ENCODE peak calls at places on chromosomes 11 and 22, in eight cellular contexts. R is stomach, P is ovary, H is NB4, W is A549, J is body of pancreas, K is IMR-90, Y is GM12878. Q is an unnamed sample.

GRCh38 chr11:113104390-113105251 is 143.4 kb downstream of the NCAM1 start:
- DNase-seq in J (no peak), K (no peak), W (no peak), H (no peak), Y (no peak), R (no peak), P (no peak), Q (no peak)

GRCh38 chr11:12693485-12694181 is 19.4 kb downstream of the TEAD1 start:
- DNase-seq in K (peak), R (peak), P (peak), J (peak), Y (no peak), H (peak), W (peak), Q (peak)

GRCh38 chr22:50674127-50674493 is 1.5 kb downstream of the SHANK3 start:
- DNase-seq in R (no peak), K (no peak), W (no peak), Y (no peak), H (no peak), J (no peak), P (no peak), Q (no peak)

GRCh38 chr11:33551051-33551450 is 149.6 kb downstream of the C11orf91 start:
- DNase-seq in R (no peak), J (no peak), K (peak), H (no peak), W (no peak), P (no peak), Y (no peak), Q (no peak)

GRCh38 chr11:113596658-113597057 is 109.5 kb downstream of the TMPRSS5 start:
- DNase-seq in P (no peak), Y (no peak), J (no peak), K (no peak), W (no peak), H (no peak), R (no peak), Q (no peak)

GRCh38 chr11:92531051-92531747 is 306.6 kb downstream of the FAT3 start:
- DNase-seq in P (no peak), R (no peak), Y (no peak), J (no peak), H (no peak), W (no peak), K (no peak), Q (no peak)

GRCh38 chr22:20218320-20218872 is 49.7 kb downstream of the RTN4R start:
- DNase-seq in P (no peak), W (no peak), K (no peak), H (no peak), R (no peak), Y (no peak), J (no peak), Q (no peak)

GRCh38 chr11:62443390-62444201 is 24.8 kb downstream of the SCGB1A1 start:
- DNase-seq in K (no peak), J (no peak), Y (no peak), H (no peak), W (no peak), P (no peak), R (no peak), Q (no peak)

GRCh38 chr22:45680932-45681700 is 9.5 kb downstream of the ATXN10 start:
- DNase-seq in Y (no peak), W (no peak), J (no peak), P (no peak), R (no peak), H (no peak), K (peak), Q (no peak)

GRCh38 chr22:43892183-43892894 is 526 bp upstream of the PNPLA5 start:
- DNase-seq in W (no peak), P (no peak), R (no peak), J (no peak), K (no peak), H (no peak), Y (no peak), Q (no peak)

GRCh38 chr22:22752556-22753477 is 108.4 kb downstream of the GGTLC2 start:
- DNase-seq in P (no peak), Y (no peak), H (peak), J (peak), K (peak), W (no peak), R (no peak), Q (no peak)

GRCh38 chr11:132941024-132941646 is 591.2 kb downstream of the OPCML start:
- DNase-seq in J (peak), W (no peak), K (peak), H (peak), P (no peak), Y (no peak), R (no peak), Q (no peak)

GRCh38 chr11:114281388-114281956 is 14.7 kb upstream of the NNMT start:
- DNase-seq in H (no peak), K (no peak), W (no peak), J (no peak), Y (no peak), R (no peak), P (no peak), Q (no peak)

GRCh38 chr11:38006466-38006865 is 1408.4 kb upstream of the RAG2 start:
- DNase-seq in R (no peak), K (no peak), Y (no peak), H (no peak), P (no peak), W (no peak), J (no peak), Q (no peak)

GRCh38 chr22:27461470-27461869 is 340.1 kb downstream of the MN1 start:
- DNase-seq in R (no peak), H (no peak), K (peak), J (no peak), Y (no peak), P (no peak), W (peak), Q (no peak)

GRCh38 chr11:31240340-31240904 is 129.1 kb downstream of the DCDC1 start:
- DNase-seq in R (no peak), J (peak), P (no peak), W (peak), Y (no peak), K (peak), H (peak), Q (no peak)

GRCh38 chr11:72439455-72439854 is 5.1 kb upstream of the CLPB start:
- DNase-seq in K (peak), W (no peak), Y (no peak), H (peak), P (no peak), R (no peak), J (no peak), Q (no peak)

GRCh38 chr11:27485930-27486773 is 13.6 kb upstream of the LGR4 start:
- DNase-seq in Y (no peak), K (peak), R (no peak), H (peak), W (no peak), J (peak), P (no peak), Q (no peak)

GRCh38 chr11:28836285-28837081 is 728.3 kb downstream of the METTL15 start:
- DNase-seq in P (no peak), K (peak), W (peak), J (no peak), H (no peak), Y (no peak), R (no peak), Q (no peak)

GRCh38 chr11:83257638-83258229 is 28.4 kb downstream of the CCDC90B start:
- DNase-seq in P (peak), W (no peak), J (no peak), H (no peak), K (peak), Y (no peak), R (no peak), Q (no peak)

DNA sequence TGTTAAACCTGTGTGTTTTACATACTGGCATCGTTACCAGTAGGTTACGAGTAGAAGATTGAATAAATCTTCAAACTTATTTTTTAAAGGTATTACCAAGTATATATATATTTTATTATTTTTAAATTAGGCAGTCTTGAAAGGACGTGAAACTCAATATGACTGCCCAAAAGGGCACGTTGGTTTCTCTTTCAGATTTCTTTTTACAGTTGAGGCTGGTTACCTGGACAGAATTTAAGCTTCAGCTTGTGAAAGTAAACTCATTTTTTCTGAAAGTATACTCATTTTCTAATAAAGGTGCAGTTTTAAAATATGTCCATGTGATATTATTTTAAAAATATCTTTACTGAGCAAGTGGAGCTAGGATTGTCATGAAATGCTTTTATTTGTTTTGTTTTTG is 1.7 kb downstream of the FBXO7 start:
- DNase-seq in Y (no peak), P (no peak), R (no peak), J (no peak), K (no peak), W (no peak), H (no peak), Q (no peak)
- H3K4me3 ChIP-seq in Y (peak), P (peak), R (peak), J (no peak), K (no peak), W (peak), H (peak), Q (peak)

GRCh38 chr11:66126808-66127555 is 56.9 kb downstream of the PACS1 start:
- DNase-seq in R (peak), Y (no peak), H (peak), P (peak), W (no peak), K (peak), J (peak), Q (no peak)

GRCh38 chr11:66133216-66133775 is 63.2 kb downstream of the PACS1 start:
- DNase-seq in H (no peak), K (no peak), P (no peak), W (no peak), Y (no peak), J (no peak), R (no peak), Q (no peak)

GRCh38 chr11:66136752-66137123 is 66.7 kb downstream of the PACS1 start:
- DNase-seq in K (peak), W (peak), J (peak), P (no peak), R (no peak), H (peak), Y (no peak), Q (no peak)

GRCh38 chr11:66130978-66131377 is 60.9 kb downstream of the PACS1 start:
- DNase-seq in K (no peak), H (no peak), J (no peak), Y (no peak), W (no peak), R (no peak), P (no peak), Q (no peak)

DNA sequence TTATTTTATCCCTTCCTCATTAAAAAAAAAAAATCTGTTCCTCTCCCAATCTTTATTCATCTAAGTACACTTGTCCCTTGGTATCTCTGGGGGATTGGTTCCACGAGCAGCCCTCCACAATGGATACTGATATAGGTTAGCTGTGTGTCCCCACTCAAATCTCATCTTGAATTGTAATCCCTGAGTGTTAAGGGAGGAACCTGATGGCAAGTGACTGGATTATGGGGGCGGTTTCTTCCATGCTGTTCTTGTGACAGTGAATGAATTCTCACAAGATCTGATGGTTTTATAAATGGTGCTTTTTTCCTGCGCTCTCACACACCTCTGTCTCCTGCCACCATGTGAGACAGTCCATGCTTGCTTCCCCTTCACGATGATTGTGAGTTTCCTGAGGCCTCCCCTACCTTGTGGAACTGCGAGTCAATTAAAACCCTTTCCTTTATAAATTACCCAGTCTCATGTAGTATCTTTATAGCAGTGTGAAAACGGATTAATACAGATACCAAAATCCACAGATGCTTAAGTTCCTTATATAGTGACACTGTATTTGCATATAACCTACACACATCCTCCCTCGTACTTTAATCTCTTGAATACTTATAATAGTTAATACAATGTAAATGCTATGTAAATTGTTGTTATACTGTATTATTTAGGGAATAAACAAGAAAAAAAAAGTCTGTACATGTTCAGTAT is 62.0 kb downstream of the PACS1 start:
- DNase-seq in K (no peak), Y (no peak), P (no peak), H (no peak), R (no peak), W (no peak), J (no peak), Q (no peak)
- TF ChIP-seq POLR2A in K (no peak), Y (peak), P (no peak), H (no peak), R (no peak), W (no peak), J (no peak), Q (no peak)

GRCh38 chr11:117950320-117950719 is 21.1 kb upstream of the TMPRSS13 start:
- DNase-seq in J (no peak), H (peak), P (no peak), K (no peak), Y (no peak), W (no peak), R (no peak), Q (no peak)
- TF ChIP-seq CTCF in J (no peak), H (peak), P (no peak), K (no peak), Y (peak), W (no peak), R (no peak), Q (peak)

DNA sequence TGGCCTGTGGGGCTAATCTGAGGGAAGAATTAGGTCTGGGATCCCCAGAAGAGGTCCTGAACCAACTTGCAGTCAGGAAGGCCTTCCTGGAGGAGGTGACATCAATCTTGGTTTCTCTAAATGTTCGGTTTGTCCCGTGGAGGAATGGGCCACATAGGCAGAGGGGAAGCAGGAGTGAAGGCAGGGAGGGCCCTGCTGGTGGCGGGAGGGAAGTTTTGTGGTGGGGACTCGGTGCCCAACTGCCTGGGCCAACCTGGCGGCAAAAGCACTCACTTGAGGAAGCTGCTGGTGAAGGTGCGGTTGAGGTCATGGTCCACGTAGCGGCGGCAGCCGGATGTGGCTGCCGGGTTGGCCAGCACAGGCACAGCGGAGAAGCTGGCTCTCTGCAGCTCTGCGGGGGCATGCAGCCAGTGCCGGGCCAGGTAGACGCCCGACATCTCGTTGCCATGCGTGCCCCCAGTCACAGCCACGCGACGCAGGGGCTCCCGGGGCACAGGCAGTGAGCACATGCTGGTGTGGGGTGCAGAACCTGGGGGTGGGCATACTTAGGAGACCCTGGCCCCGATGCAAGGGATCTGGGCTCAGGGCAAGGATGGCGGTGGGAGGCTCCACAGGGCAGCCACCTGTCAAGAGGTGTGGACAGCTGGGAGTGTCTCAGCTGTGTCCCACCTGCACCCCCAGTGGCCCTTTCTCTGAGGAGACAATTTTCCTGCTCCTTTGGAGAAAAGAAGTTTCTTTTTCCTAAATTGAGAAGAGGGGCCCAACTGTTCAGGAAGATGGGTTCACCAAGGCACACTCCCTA is 3.8 kb downstream of the ACY3 start:
- DNase-seq in K (no peak), P (no peak), J (peak), R (no peak), H (peak), W (no peak), Y (peak), Q (no peak)
- H3K4me3 ChIP-seq in K (no peak), P (no peak), J (no peak), R (no peak), H (no peak), W (no peak), Y (no peak), Q (no peak)

GRCh38 chr11:118572075-118572913 is at the start of gene ARCN1:
- DNase-seq in K (peak), Y (peak), P (peak), R (peak), J (peak), W (peak), H (peak), Q (peak)
- TF ChIP-seq POLR2A in K (peak), Y (peak), P (peak), R (no peak), J (peak), W (peak), H (peak), Q (peak)

DNA sequence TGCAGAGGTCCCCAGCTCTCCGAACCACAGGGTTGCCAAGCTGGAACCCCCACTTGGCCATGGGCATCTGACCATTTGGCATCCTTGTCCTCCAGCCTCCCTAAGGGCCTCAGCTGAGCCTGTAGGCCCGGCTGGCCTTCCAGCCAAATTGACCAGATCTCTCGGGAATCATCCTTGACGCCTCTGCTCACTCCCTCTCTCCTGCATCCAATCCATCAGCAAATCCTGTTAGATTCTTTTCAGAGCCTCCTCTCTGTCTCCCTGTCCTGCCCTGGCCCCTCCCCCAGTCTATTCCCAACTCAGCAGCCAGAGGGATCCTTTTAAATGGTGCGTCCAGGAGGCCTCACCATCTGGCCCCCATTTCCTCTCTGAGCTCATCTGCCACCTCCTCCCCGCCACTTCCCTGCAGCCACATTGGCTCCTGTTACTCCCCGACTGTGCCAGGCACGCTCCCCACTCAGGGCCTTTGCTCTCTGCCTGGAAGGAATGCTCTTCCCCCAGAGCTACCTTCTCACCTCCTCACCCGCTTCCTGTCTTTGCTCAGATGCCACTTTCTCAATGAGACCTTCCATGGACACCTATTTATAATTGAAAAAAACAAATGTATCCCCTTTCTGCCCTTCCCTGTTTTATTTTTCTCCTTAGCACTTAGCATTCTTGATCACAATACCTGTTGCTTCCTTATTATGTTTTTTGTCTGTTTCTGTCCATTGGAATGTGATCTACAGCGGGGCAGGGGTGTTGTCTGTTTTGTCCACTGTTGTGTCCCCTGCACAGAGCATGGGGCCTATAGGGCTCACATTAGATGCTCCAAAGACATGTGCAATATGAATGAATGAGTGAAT is 78.1 kb downstream of the NFAM1 start:
- DNase-seq in W (no peak), K (peak), Y (no peak), P (no peak), H (no peak), R (no peak), J (peak), Q (no peak)
- TF ChIP-seq CTCF in W (no peak), K (no peak), Y (no peak), P (no peak), H (no peak), R (no peak), J (no peak), Q (no peak)

DNA sequence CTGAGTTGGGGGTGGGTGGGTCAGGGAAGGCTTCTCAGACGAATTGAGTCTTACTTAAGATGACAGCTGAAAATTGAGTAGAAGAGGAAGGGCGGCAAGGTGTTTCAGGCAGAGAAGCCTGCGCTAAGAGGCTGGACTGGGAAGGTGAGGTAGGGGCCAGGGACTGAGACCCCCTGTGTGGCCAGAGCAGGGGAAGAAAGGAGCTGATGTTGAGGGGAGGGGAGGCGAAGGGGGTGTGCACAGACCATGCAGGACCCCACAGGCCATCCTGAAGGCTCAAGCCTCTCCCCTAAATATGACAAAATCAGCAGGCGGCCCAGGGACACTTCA is 40.6 kb upstream of the CREB3L1 start:
- DNase-seq in R (no peak), W (no peak), Y (no peak), P (no peak), K (no peak), H (no peak), J (no peak), Q (no peak)
- H3K4me3 ChIP-seq in R (peak), W (peak), Y (no peak), P (no peak), K (no peak), H (no peak), J (no peak), Q (no peak)

GRCh38 chr11:46380340-46381045 is 976 bp upstream of the MDK start:
- DNase-seq in W (no peak), H (peak), P (peak), Y (no peak), J (peak), R (peak), K (no peak), Q (peak)
- TF ChIP-seq POLR2A in W (no peak), H (no peak), P (peak), Y (no peak), J (no peak), R (no peak), K (no peak), Q (no peak)